ENCODE peak calls at places on chromosomes 11 and 22, in four cellular contexts. I, E, A and N are unnamed samples.

GRCh38 chr11:64268687-64269379 is 15.6 kb downstream of the BAD start:
- DNase-seq in I (no peak), E (peak; percentile 72), A (peak; percentile 75), N (no peak)

GRCh38 chr11:86151188-86152005 is 82.5 kb upstream of the PICALM start:
- DNase-seq in I (no peak), E (no peak), A (no peak), N (peak; percentile 39)

GRCh38 chr22:48057116-48057835 is 1294.8 kb downstream of the TBC1D22A start:
- DNase-seq in I (no peak), E (no peak), A (no peak), N (no peak)

GRCh38 chr11:67999704-68000103 is 4.2 kb downstream of the UNC93B1 start:
- DNase-seq in I (no peak), E (no peak), A (no peak), N (no peak)

GRCh38 chr11:134522782-134523570 is 110.9 kb upstream of the B3GAT1 start:
- DNase-seq in I (no peak), E (no peak), A (no peak), N (no peak)

GRCh38 chr22:47567741-47568140 is 805.3 kb downstream of the TBC1D22A start:
- DNase-seq in I (no peak), E (no peak), A (no peak), N (no peak)

GRCh38 chr11:133778161-133778560 is 67.2 kb downstream of the SPATA19 start:
- DNase-seq in I (no peak), E (no peak), A (no peak), N (no peak)

GRCh38 chr22:49196046-49196511 is 631.6 kb downstream of the BRD1 start:
- DNase-seq in I (no peak), E (no peak), A (no peak), N (no peak)

GRCh38 chr22:46676881-46677280 is 56.7 kb downstream of the GRAMD4 start:
- DNase-seq in I (no peak), E (peak; percentile 83), A (no peak), N (no peak)

GRCh38 chr22:23376256-23376655 is 195.9 kb downstream of the BCR start:
- DNase-seq in I (no peak), E (no peak), A (peak; percentile 55), N (no peak)

GRCh38 chr11:12838463-12839120 is 164.4 kb downstream of the TEAD1 start:
- DNase-seq in I (no peak), E (no peak), A (no peak), N (no peak)

GRCh38 chr11:127998421-127998820 is 588.9 kb downstream of the ETS1 start:
- DNase-seq in I (no peak), E (no peak), A (no peak), N (no peak)

GRCh38 chr11:61488651-61489291 is 19.8 kb upstream of the LRRC10B start:
- DNase-seq in I (no peak), E (peak; percentile 52), A (peak; percentile 77), N (peak; percentile 33)

GRCh38 chr22:26479792-26480610 is 3.6 kb downstream of the HPS4 start:
- DNase-seq in I (no peak), E (no peak), A (no peak), N (no peak)
- TF ChIP-seq CTCF in I (no peak), E (no peak), A (no peak), N (no peak)

DNA sequence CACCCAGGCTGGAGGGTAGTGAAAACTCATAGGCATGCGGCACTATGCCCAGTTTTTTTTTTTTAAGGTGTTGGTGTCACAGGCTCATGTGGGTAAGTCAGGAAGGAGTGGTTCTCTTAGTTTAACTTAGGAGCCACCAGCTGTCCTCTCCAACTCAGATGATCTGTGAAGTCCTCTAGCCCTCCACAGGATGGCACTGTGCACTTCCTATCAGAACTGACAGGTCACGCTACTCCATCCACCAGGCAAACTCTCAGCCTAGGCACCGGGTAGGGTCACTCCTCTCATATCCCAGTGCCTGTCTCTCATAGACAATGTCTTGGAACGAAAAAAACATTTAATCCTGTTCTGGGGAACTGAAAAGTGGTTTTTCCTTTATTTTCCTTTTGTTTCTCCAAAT is 16.5 kb downstream of the NAP1L4 start:
- DNase-seq in I (no peak), E (peak; percentile 29), A (no peak), N (no peak)
- TF ChIP-seq CTCF in I (peak; percentile 58), E (peak; percentile 43), A (peak; percentile 17), N (peak; percentile 66)

DNA sequence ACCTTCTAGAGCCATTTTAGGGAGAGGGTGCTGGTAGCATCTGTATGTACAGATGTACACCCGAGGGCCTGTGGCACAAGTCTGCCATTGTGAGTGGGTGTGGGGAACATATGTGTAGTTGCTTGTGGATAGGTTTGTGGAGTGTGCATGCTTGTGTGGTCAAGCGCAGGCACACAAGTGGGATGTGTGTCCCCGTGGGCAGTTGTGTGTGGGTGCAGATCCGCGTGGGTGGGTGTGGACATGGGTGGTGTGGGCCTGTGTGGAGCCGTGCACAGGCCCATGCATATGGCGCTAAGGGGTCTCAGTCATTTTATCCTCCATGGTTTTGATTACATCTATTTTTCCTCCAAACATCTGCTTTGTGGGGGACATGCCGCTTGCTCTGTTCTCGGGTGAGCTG is 28.8 kb downstream of the ALX4 start:
- DNase-seq in I (no peak), E (no peak), A (no peak), N (no peak)
- TF ChIP-seq CTCF in I (no peak), E (no peak), A (no peak), N (no peak)

DNA sequence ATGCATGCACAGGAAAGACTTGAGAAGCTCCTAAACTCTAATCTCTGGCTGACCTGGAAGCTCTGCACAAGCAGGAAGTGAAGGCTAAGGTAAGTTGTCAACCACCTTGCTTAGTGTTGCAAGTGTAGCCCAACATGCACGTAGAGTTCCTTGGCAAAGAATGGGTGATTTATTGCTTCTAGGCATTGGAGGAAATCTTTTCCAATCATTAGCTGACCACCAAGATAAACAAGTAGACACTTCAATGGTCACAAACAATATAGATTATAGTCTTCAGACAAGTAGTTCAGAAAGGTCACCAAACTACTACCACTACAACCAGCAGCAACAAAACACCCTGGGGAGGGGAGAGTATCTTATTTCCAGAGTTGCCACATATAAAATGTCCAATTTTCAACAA is 105.6 kb downstream of the STK33 start:
- DNase-seq in I (no peak), E (no peak), A (no peak), N (no peak)
- TF ChIP-seq CTCF in I (no peak), E (no peak), A (no peak), N (no peak)